ENCODE peak calls at places on chromosomes 6 and 20, in seven cellular contexts. T is left cardiac atrium, Q is PC-3, W is cardiac fibroblast, L is pancreas, O is GM20000, C is fibroblast of mammary gland. U is an unnamed sample.
A peak's percentile ranks its signal among the peaks of the same experiment; 100 is the strongest.

GRCh38 chr6:110528051-110528929 is 51.9 kb upstream of the SLC22A16 start:
- DNase-seq in O (peak; percentile 58), C (peak; percentile 89), W (peak; percentile 82), L (no peak), Q (peak; percentile 95), T (no peak), U (peak; percentile 59)

GRCh38 chr20:35619196-35620095 is 3.8 kb downstream of the SPAG4 start:
- DNase-seq in W (peak; percentile 88), Q (peak; percentile 96), L (peak; percentile 93), O (peak; percentile 78), T (peak; percentile 88), C (peak; percentile 80), U (peak; percentile 88)

GRCh38 chr20:58712116-58712822 is 19.7 kb downstream of the NPEPL1 start:
- DNase-seq in T (no peak), W (no peak), L (peak; percentile 52), C (no peak), O (no peak), Q (no peak), U (no peak)

GRCh38 chr6:143536461-143536865 is 24.9 kb upstream of the FUCA2 start:
- DNase-seq in C (peak; percentile 24), Q (peak; percentile 45), O (no peak), W (peak; percentile 40), L (peak; percentile 77), T (peak; percentile 53), U (peak; percentile 57)

GRCh38 chr6:53796791-53797190 is 2.0 kb downstream of the LRRC1 start:
- DNase-seq in W (no peak), L (no peak), C (no peak), O (no peak), T (no peak), Q (peak; percentile 43), U (no peak)

GRCh38 chr6:6843057-6843627 is 254.6 kb downstream of the LY86 start:
- DNase-seq in W (peak; percentile 25), C (peak; percentile 35), L (no peak), O (no peak), Q (peak; percentile 82), T (no peak), U (no peak)

GRCh38 chr20:59004763-59005522 is 2.1 kb downstream of the CTSZ start:
- DNase-seq in C (no peak), T (peak; percentile 71), Q (no peak), W (no peak), O (peak; percentile 87), L (no peak), U (peak; percentile 96)

GRCh38 chr6:99736302-99736701 is 129.7 kb downstream of the PRDM13 start:
- DNase-seq in Q (peak; percentile 30), L (no peak), O (peak; percentile 6), C (no peak), T (no peak), W (no peak), U (no peak)

GRCh38 chr6:26204332-26205160 is 117.3 kb downstream of the HFE start:
- DNase-seq in W (peak; percentile 99), T (peak; percentile 92), L (peak; percentile 89), O (peak; percentile 78), Q (peak; percentile 98), C (peak; percentile 96), U (peak; percentile 98)

GRCh38 chr6:52839124-52840055 is 1.2 kb downstream of the GSTA5 start:
- DNase-seq in Q (peak; percentile 87), T (peak; percentile 29), W (peak; percentile 68), O (peak; percentile 70), C (peak; percentile 73), L (no peak), U (peak; percentile 35)

GRCh38 chr6:134358320-134358719 is 40.4 kb upstream of the SGK1 start:
- DNase-seq in T (no peak), L (no peak), W (peak; percentile 99), O (no peak), C (peak; percentile 59), Q (no peak), U (no peak)

GRCh38 chr6:10194816-10195639 is 219.8 kb downstream of the TFAP2A start:
- DNase-seq in Q (peak; percentile 61), C (no peak), T (no peak), W (no peak), L (no peak), O (no peak), U (peak; percentile 60)

GRCh38 chr6:16180696-16181428 is 52.0 kb downstream of the MYLIP start:
- DNase-seq in W (no peak), L (peak; percentile 46), O (no peak), Q (no peak), T (no peak), C (no peak), U (no peak)

GRCh38 chr6:108492131-108492766 is 68.5 kb upstream of the FOXO3 start:
- DNase-seq in O (peak; percentile 38), T (no peak), L (no peak), W (peak; percentile 65), Q (peak; percentile 57), C (peak; percentile 69), U (peak; percentile 37)

GRCh38 chr6:139338845-139339244 is 35.6 kb downstream of the CITED2 start:
- DNase-seq in T (no peak), C (peak; percentile 84), W (peak; percentile 82), L (no peak), Q (no peak), O (no peak), U (no peak)

U was measured in RPMI8226.